ENCODE peak calls at places on chromosomes 3 and 15, in ten cellular contexts. V is aorta, I is mesenchymal stem cell, X is A549, J is IMR-90, L is stomach, E is GM23248, T is OCI-LY7, U is tibial artery, Z is ovary. M is an unnamed sample. For H3K4me1, the result is how much of the 10 kb centered on the place peaks cover.

GRCh38 chr3:10557783-10558373 is 52.5 kb upstream of the ATP2B2 start:
- DNase-seq in T (no peak), E (peak), I (no peak), J (peak), Z (no peak), V (no peak), U (no peak), X (peak), L (no peak), M (peak)

GRCh38 chr3:187781001-187781400 is 35.7 kb upstream of the BCL6 start:
- DNase-seq in L (no peak), E (no peak), T (no peak), Z (no peak), I (peak), V (no peak), U (no peak), X (no peak), J (no peak), M (no peak)

GRCh38 chr3:135862361-135862760 is 103.2 kb upstream of the PPP2R3A start:
- DNase-seq in Z (no peak), L (no peak), U (no peak), T (no peak), X (no peak), I (no peak), E (peak), V (no peak), J (no peak), M (no peak)

GRCh38 chr3:57757642-57758297 is 1.7 kb downstream of the SLMAP start:
- DNase-seq in X (peak), J (peak), T (peak), E (peak), I (peak), U (no peak), V (no peak), L (no peak), Z (no peak), M (peak)

GRCh38 chr3:41202834-41203345 is 3.6 kb downstream of the CTNNB1 start:
- DNase-seq in Z (no peak), E (peak), T (peak), J (peak), X (no peak), U (no peak), I (peak), L (no peak), V (no peak), M (peak)

GRCh38 chr3:46472056-46472455 is 7.4 kb upstream of the LTF start:
- DNase-seq in I (no peak), X (no peak), J (no peak), L (no peak), E (no peak), T (no peak), Z (no peak), U (no peak), V (no peak), M (no peak)

GRCh38 chr3:128698211-128699011 is 27.6 kb upstream of the RAB7A start:
- DNase-seq in T (no peak), U (peak), V (peak), E (peak), J (no peak), I (peak), L (peak), X (peak), Z (peak), M (no peak)

GRCh38 chr3:179432021-179432420 is 19.2 kb downstream of the GNB4 start:
- DNase-seq in T (peak), X (no peak), V (peak), J (no peak), I (peak), L (no peak), Z (no peak), U (peak), E (no peak), M (no peak)

GRCh38 chr3:12187448-12188327 is 29.0 kb upstream of the TIMP4 start:
- DNase-seq in L (no peak), T (no peak), E (peak), J (peak), U (peak), Z (no peak), I (peak), X (no peak), V (peak), M (no peak)

GRCh38 chr15:74422723-74423442 is 10.9 kb downstream of the SEMA7A start:
- DNase-seq in Z (no peak), E (peak), T (no peak), J (peak), U (no peak), L (no peak), I (peak), X (no peak), V (no peak), M (peak)

GRCh38 chr3:40971191-40972168 is 227.8 kb upstream of the CTNNB1 start:
- DNase-seq in Z (peak), E (peak), X (peak), L (peak), I (peak), J (peak), V (peak), U (peak), T (peak), M (peak)

GRCh38 chr3:66432767-66433521 is 67.9 kb downstream of the LRIG1 start:
- DNase-seq in L (no peak), U (no peak), X (no peak), I (no peak), T (no peak), V (no peak), E (no peak), J (no peak), Z (no peak), M (no peak)

GRCh38 chr15:56844463-56844862 is 74.0 kb upstream of the TCF12 start:
- DNase-seq in E (no peak), X (no peak), I (no peak), L (no peak), Z (no peak), J (no peak), V (no peak), U (no peak), T (no peak), M (no peak)

GRCh38 chr3:44476181-44476599 is 1.3 kb downstream of the ZNF445 start:
- DNase-seq in I (peak), U (no peak), J (peak), E (peak), X (no peak), L (no peak), V (no peak), Z (no peak), T (peak), M (peak)

GRCh38 chr3:140447136-140447535 is 230.7 kb upstream of the TRIM42 start:
- DNase-seq in E (no peak), J (no peak), L (no peak), U (no peak), Z (no peak), X (no peak), T (no peak), V (no peak), I (no peak), M (no peak)

GRCh38 chr3:39362812-39363211 is 20.4 kb upstream of the SLC25A38 start:
- DNase-seq in J (no peak), E (no peak), Z (no peak), L (no peak), T (no peak), U (no peak), X (no peak), V (no peak), I (no peak), M (no peak)

GRCh38 chr3:42442640-42443039 is 32.2 kb upstream of the LYZL4 start:
- DNase-seq in I (no peak), V (no peak), U (no peak), T (no peak), Z (no peak), J (no peak), L (no peak), E (peak), X (no peak), M (no peak)

GRCh38 chr3:154430014-154430413 is at the start of gene GPR149:
- DNase-seq in X (no peak), J (no peak), I (no peak), T (no peak), E (no peak), U (no peak), Z (no peak), V (no peak), L (no peak), M (peak)

GRCh38 chr15:40333922-40334492 is 6.7 kb downstream of the CCDC9B start:
- DNase-seq in L (no peak), U (peak), Z (no peak), X (no peak), J (peak), T (peak), I (peak), E (no peak), V (peak), M (no peak)
- H3K27ac ChIP-seq in L (peak), U (peak), Z (no peak), X (no peak), J (peak), T (no peak), I (peak), E (no peak), V (peak), M (no peak)

GRCh38 chr15:31476866-31477265 is 150.2 kb downstream of the KLF13 start:
- DNase-seq in J (no peak), T (no peak), E (no peak), V (peak), X (no peak), I (no peak), U (no peak), L (peak), Z (no peak), M (no peak)
- H3K4me1 ChIP-seq in J (under half), T (under half), E (under half), V (under half), X (under half), I (under half), U (under half), L (under half), Z (under half), M (under half)

DNA sequence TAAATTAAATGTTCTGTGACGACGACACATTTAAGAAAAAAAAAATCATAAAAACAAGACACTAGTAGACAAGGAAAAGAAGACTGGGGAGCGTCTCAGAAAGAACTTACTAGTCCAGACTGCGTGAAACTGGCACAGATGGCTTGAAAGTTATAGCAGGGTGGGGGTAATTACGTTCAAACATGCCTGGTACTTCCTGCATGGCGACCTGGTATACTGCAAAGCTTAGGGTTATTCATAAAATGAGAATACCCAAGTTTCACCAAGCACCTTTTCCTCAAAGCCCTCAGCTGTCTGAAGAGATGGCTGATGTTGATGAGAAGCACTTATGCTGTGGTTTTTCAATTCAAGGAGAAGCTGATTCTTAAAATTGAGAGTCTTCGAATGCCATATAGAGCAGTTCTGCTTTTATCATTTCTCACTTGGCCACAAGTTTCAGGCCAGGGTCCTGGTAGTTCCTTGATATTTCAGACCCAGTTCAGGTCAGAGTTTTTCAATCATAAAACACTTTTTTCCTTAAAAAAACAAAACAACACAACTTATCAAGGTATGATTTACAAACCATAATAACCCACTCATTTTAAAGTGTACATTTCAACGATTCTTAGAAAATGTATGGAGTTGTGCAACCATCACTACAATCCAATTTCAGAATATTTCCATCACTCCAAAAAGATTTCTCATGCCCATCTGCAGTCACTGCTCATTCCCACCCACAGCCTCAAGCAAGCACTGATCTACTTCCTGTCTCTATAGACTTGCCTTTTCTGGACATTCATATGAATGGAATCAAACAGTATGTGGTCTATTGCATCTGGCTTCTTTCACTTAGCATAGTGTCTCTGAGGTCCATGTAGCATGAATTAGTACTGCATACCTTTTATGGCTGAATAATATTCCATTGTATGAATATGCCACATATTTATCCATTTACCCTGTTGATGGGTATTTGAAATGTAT is 24.6 kb downstream of the PCOLCE2 start:
- DNase-seq in E (peak), L (no peak), X (no peak), Z (no peak), I (no peak), T (no peak), V (no peak), J (no peak), U (no peak), M (peak)
- H3K27ac ChIP-seq in E (peak), L (no peak), X (no peak), Z (no peak), I (peak), T (no peak), V (no peak), J (no peak), U (no peak), M (peak)

DNA sequence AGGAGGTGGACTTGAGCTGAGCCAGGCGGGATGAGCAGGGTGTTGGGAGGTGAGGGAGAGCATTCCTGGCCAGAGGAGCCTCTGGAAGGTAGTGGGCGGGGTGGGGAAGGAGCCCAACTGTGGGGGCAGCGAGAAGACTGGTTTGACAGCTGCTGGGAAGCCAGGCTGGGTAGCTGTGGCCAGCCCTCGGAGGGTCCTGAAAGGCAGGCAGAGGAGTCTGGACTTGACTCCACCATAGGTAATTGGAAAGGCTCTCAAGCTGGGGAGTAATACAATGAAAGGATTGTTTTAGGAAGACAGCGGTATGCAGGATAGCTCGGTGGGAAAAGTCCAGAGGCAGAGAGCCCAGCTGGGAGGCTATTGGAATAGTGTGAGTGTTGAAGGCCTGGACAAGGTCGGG is 17.2 kb downstream of the EPHB3 start:
- DNase-seq in X (no peak), U (no peak), Z (no peak), J (no peak), E (no peak), V (no peak), I (no peak), L (no peak), T (no peak), M (peak)
- H3K4me1 ChIP-seq in X (under half), U (under half), Z (under half), J (under half), E (under half), V (under half), I (under half), L (under half), T (under half), M (under half)

DNA sequence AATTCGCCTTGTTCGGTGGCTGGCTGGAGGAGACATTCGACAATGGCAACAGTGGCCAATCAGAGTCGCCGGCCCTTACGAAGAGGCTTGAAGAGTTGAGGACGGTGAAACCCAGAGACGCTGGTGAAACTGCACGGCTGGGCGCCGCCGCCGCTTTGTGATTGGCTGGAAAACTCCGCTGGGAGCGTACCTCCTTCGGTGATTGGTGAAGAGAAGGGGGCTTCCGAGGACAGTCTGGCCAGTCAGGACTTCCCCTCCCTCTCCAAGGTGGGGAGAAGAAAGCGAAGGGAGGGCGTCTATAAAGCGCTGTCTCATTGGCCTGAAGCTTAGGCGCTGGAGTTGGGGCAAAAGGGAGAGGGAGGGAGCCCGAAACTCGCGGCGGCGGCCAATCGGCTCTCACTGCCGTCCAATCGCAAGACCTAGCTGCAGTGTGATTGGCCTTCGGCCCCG is 554 bp upstream of the GSK3B start:
- DNase-seq in U (peak), V (no peak), Z (peak), I (peak), J (peak), L (peak), E (peak), T (peak), X (peak), M (peak)
- H3K27ac ChIP-seq in U (peak), V (peak), Z (peak), I (peak), J (peak), L (peak), E (peak), T (peak), X (peak), M (peak)

GRCh38 chr3:30658328-30659052 is 52.1 kb downstream of the TGFBR2 start:
- DNase-seq in T (peak), X (no peak), J (peak), Z (no peak), V (no peak), U (no peak), L (no peak), E (peak), I (peak), M (peak)

GRCh38 chr3:30661107-30661873 is 54.9 kb downstream of the TGFBR2 start:
- DNase-seq in L (no peak), J (no peak), X (no peak), T (no peak), Z (no peak), E (no peak), V (no peak), I (no peak), U (no peak), M (no peak)

GRCh38 chr3:30659270-30660127 is 53.1 kb downstream of the TGFBR2 start:
- DNase-seq in I (peak), Z (no peak), U (no peak), L (no peak), J (peak), X (peak), E (peak), V (no peak), T (no peak), M (peak)

GRCh38 chr3:30660656-30661055 is 54.3 kb downstream of the TGFBR2 start:
- DNase-seq in L (no peak), U (no peak), V (no peak), X (no peak), Z (no peak), I (no peak), E (no peak), J (no peak), T (no peak), M (no peak)

DNA sequence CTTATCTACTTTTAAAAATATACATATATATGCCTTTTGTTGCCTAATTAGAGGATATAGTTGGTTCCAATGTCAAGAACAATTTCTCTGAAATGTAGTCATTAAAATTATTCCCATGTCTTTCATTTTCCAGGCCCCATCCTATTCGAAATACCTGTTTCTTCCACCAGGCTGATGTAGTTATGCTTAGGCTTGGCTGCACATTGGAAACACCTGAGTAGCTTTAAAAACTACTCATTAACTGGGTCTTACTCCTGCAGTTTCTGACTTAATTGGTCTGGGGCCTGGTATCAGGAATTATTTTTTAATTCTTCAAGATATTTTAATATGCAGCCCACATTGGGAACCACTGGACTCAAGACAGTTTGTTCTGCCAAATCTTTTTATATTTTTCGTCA is 53.7 kb downstream of the TGFBR2 start:
- DNase-seq in E (no peak), U (no peak), X (no peak), I (no peak), V (no peak), T (no peak), Z (no peak), J (no peak), L (no peak), M (no peak)
- H3K4me1 ChIP-seq in E (half or more), U (half or more), X (half or more), I (under half), V (under half), T (half or more), Z (under half), J (under half), L (half or more), M (half or more)

DNA sequence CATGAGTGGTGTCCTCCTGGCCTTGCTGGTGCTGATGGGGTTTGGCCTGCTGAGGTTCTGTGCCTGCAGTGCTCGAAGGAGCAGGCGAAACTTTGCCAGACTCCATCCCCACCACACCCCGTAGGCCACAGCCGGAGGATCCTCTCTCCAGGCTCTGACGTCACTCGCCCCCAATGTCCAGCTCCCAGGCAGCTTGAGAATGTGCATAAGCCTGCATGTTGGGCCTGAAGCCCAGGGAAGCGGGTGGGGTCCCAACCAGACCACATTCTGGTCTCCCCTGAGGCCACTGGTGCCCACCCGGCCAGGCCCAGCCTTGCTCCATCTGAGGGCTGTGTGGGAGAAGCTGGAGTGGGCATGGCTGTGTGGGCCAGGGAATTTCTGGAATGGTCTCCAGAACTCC is 109.8 kb downstream of the ASB7 start:
- DNase-seq in X (no peak), V (peak), J (peak), U (no peak), T (no peak), E (peak), Z (peak), I (no peak), L (no peak), M (peak)
- H3K27ac ChIP-seq in X (peak), V (no peak), J (no peak), U (no peak), T (no peak), E (no peak), Z (no peak), I (no peak), L (peak), M (peak)

DNA sequence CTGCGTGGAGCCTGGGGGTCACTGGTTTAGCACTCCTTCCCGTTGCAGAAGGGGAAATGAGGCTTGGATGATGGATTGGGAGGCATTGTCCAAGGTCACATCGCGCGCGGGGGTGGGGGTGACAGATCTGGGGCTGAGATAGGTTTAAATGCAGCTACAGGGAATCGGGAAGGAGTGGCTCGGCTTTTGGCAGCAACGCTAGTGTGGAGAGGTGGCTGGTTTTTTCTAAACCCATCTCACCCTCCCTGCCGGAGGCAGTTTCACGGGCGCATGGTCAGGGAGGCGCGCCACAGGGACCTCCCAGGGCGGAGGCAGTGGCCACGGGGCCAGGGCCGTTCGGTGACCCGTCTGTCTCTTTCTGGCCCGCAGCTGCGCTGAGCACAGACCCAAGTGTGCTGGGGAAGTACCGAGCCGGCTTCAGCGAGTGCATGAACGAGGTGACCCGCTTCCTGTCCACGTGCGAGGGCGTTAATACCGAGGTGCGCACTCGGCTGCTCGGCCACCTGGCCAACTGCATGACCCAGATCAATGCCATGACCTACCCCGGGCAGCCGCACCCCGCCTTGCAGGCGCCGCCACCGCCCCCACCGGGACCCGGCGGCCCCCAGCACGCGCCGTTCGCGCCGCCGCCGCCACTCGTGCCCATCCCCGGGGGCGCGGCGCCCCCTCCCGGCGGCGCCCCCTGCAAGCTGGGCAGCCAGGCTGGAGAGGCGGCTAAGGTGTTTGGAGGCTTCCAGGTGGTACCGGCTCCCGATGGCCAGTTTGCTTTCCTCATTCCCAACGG is 1.6 kb downstream of the HES1 start:
- DNase-seq in Z (peak), L (peak), V (peak), I (peak), T (peak), U (peak), E (peak), J (peak), X (no peak), M (peak)
- H3K4me1 ChIP-seq in Z (under half), L (half or more), V (under half), I (under half), T (half or more), U (half or more), E (under half), J (under half), X (under half), M (half or more)

M was measured in mammary epithelial cell.